ENCODE peak calls at places on chromosomes 13 and 19, in eight cellular contexts. B is T-helper 2 cell; W is nucleus accumbens; T is brain microvascular endothelial cell; X is NCI-H1048; M is IMR-90; U is ELR; E is stimulated activated CD8-positive, alpha-beta memory T cell treated with anti-CD3 and anti-CD28 coated beads, Interleukin-7, amount 100 ng/mL, for 1 hour. O is an unnamed sample.

GRCh38 chr13:39167018-39167417 is 128.8 kb downstream of the NHLRC3 start:
- DNase-seq in W (no peak), X (no peak), E (no peak), U (no peak), M (no peak), T (no peak), B (no peak), O (no peak)

GRCh38 chr13:62251734-62252133 is 836.1 kb upstream of the PCDH20 start:
- DNase-seq in W (no peak), E (no peak), T (no peak), X (no peak), M (no peak), B (no peak), U (no peak), O (no peak)

GRCh38 chr19:46404039-46404883 is 9.1 kb downstream of the CCDC8 start:
- DNase-seq in B (no peak), W (no peak), U (peak; percentile 62), T (no peak), X (no peak), M (peak; percentile 31), E (no peak), O (no peak)

GRCh38 chr19:39438270-39438934 is 2.7 kb upstream of the RPS16 start:
- DNase-seq in U (peak; percentile 70), E (no peak), X (no peak), T (peak; percentile 59), W (no peak), B (no peak), M (peak; percentile 67), O (no peak)

GRCh38 chr19:37817180-37817911 is 38.0 kb upstream of the ZNF573 start:
- DNase-seq in B (peak; percentile 17), M (peak; percentile 3), U (peak; percentile 3), E (peak; percentile 5), X (no peak), W (peak; percentile 62), T (peak; percentile 34), O (peak; percentile 40)

GRCh38 chr13:33110713-33111413 is 94.6 kb downstream of the KL start:
- DNase-seq in W (no peak), U (no peak), T (no peak), X (no peak), B (no peak), M (peak; percentile 56), E (no peak), O (no peak)

GRCh38 chr13:66354880-66355279 is 875.3 kb downstream of the PCDH9 start:
- DNase-seq in B (no peak), M (no peak), W (no peak), T (no peak), X (no peak), U (no peak), E (no peak), O (no peak)

GRCh38 chr19:18710986-18711751 is 27.7 kb downstream of the CRTC1 start:
- DNase-seq in E (no peak), B (no peak), M (peak; percentile 78), X (no peak), U (no peak), T (no peak), W (no peak), O (no peak)

GRCh38 chr13:114101831-114102520 is 30.4 kb downstream of the RASA3 start:
- DNase-seq in E (no peak), U (no peak), M (no peak), B (no peak), W (no peak), T (no peak), X (no peak), O (no peak)

GRCh38 chr19:38729653-38730469 is 14.4 kb downstream of the CAPN12 start:
- DNase-seq in W (no peak), U (peak; percentile 76), T (peak; percentile 50), B (peak; percentile 72), M (peak; percentile 44), E (peak; percentile 61), X (no peak), O (peak; percentile 50)

GRCh38 chr13:72850959-72851677 is 69.2 kb downstream of the PIBF1 start:
- DNase-seq in W (no peak), M (no peak), B (no peak), U (no peak), E (no peak), X (no peak), T (no peak), O (no peak)

O was measured in iPS DF 19.7.